ENCODE peak calls at places on chromosomes 4 and X, in nine cellular contexts. J, C, M, I, S, D, U, V and F are unnamed samples.

GRCh38 chr4:1014395-1015167 is 3.2 kb downstream of the FGFRL1 start:
- DNase-seq in J (no peak), D (no peak), C (no peak), S (no peak), U (no peak), V (no peak), M (no peak), I (no peak), F (no peak)

GRCh38 chr4:25128671-25129070 is 31.6 kb downstream of the SEPSECS start:
- DNase-seq in J (no peak), C (no peak), M (no peak), U (no peak), I (no peak), D (no peak), S (no peak), V (no peak), F (no peak)

GRCh38 chrX:105323951-105324350 is 103.5 kb upstream of the TEX13A start:
- DNase-seq in J (no peak), V (peak), M (no peak), S (no peak), C (no peak), D (peak), I (no peak), U (peak), F (peak)

GRCh38 chrX:57211906-57212305 is 74.6 kb upstream of the FAAH2 start:
- DNase-seq in V (no peak), S (no peak), I (no peak), J (no peak), M (no peak), C (no peak), U (no peak), D (no peak), F (no peak)

GRCh38 chr4:38088321-38088720 is 128.1 kb downstream of the PTTG2 start:
- DNase-seq in M (no peak), C (no peak), I (no peak), V (no peak), D (no peak), U (no peak), S (no peak), J (no peak), F (no peak)

GRCh38 chr4:112847781-112848180 is 201.7 kb upstream of the ANK2 start:
- DNase-seq in I (no peak), U (no peak), M (no peak), D (no peak), C (no peak), S (no peak), V (no peak), J (no peak), F (no peak)

GRCh38 chr4:47462799-47463234 is 685 bp downstream of the COMMD8 start:
- DNase-seq in M (peak), J (no peak), S (no peak), D (peak), C (no peak), V (no peak), I (no peak), U (peak), F (peak)

GRCh38 chrX:103565752-103566151 is 19.6 kb upstream of the TCEAL4 start:
- DNase-seq in I (no peak), J (no peak), V (peak), S (peak), D (peak), M (no peak), C (no peak), U (peak), F (peak)

GRCh38 chr4:4995103-4995761 is 24.0 kb downstream of the CYTL1 start:
- DNase-seq in J (peak), C (peak), I (no peak), M (peak), S (no peak), U (peak), D (peak), V (peak), F (peak)

GRCh38 chr4:91485415-91485814 is 818.4 kb upstream of the GRID2 start:
- DNase-seq in I (no peak), D (no peak), J (no peak), C (no peak), M (no peak), U (no peak), V (no peak), S (no peak), F (no peak)

GRCh38 chr4:121796283-121796682 is 4.8 kb upstream of the EXOSC9 start:
- DNase-seq in I (no peak), U (no peak), C (no peak), J (no peak), S (no peak), V (no peak), M (no peak), D (no peak), F (no peak)

GRCh38 chr4:63582997-63583396 is 826.3 kb downstream of the TECRL start:
- DNase-seq in M (no peak), D (no peak), U (no peak), C (no peak), J (no peak), V (no peak), I (no peak), S (no peak), F (no peak)

GRCh38 chr4:101831816-101832215 is 41.3 kb downstream of the BANK1 start:
- DNase-seq in S (no peak), M (no peak), V (no peak), I (no peak), C (no peak), D (no peak), U (no peak), J (no peak), F (no peak)

DNA sequence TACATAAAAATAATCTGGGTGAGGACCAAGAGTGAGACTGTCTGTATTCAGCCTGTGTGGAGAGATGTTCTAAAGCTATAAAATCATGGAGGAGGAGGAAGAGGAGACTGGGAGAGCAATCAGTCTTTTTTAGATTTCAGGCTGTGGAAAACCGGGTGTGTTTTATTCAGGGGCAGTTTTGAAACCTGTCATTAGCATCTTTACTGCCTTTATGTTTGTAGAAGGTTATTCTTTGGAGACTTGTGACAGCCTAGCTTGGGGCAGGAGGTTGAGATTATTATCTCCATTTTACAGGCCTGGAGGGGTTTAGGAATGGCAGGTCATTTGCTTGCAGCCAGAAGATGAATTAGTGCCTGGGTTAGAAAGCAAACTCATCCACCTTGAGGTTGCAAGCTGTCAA is 2.1 kb downstream of the TMEM164 start:
- DNase-seq in J (no peak), I (no peak), S (no peak), M (no peak), C (no peak), V (no peak), U (no peak), D (no peak), F (no peak)
- H3K4me3 ChIP-seq in J (no peak), I (no peak), S (no peak), M (peak), C (no peak), V (no peak), U (peak), D (no peak), F (no peak)

DNA sequence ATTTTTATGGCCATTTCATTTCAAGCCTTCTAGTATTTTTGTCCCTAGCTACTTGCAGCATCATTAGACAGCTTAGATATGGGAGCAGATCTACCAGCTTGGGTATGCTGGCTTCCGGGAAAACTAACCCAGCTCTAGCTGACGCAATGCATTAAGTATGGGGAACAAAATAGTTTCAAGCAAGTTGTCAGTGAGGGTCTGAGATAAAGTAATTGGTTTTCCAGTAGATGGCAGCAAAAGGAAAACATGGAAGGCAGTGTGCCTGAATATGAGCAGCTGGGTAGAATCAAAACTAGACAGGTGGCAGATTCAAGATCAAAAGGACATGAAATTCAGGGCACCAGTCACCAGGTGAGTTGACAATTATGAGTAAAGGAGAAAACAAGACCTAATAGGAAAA is 340.9 kb upstream of the CTSO start:
- DNase-seq in D (peak), J (no peak), C (no peak), S (peak), U (peak), I (no peak), V (peak), M (peak), F (peak)
- TF ChIP-seq CTCF in D (peak), J (no peak), C (no peak), S (peak), U (peak), I (no peak), V (peak), M (peak), F (peak)

GRCh38 chr4:30818541-30818940 is 98.4 kb downstream of the PCDH7 start:
- DNase-seq in I (no peak), U (no peak), D (no peak), S (no peak), J (no peak), V (no peak), M (no peak), C (no peak), F (no peak)
- H3K4me3 ChIP-seq in I (no peak), U (no peak), D (no peak), S (no peak), J (no peak), V (no peak), M (no peak), C (no peak), F (no peak)

GRCh38 chrX:50081282-50081955 is 119.4 kb downstream of the AKAP4 start:
- DNase-seq in S (no peak), D (peak), U (peak), M (peak), C (peak), J (no peak), I (no peak), V (peak), F (peak)
- TF ChIP-seq CTCF in S (peak), D (peak), U (peak), M (peak), C (peak), J (peak), I (no peak), V (peak), F (peak)

GRCh38 chr4:41510179-41510578 is 27.8 kb upstream of the LIMCH1 start:
- DNase-seq in D (no peak), J (no peak), M (no peak), I (no peak), V (no peak), U (no peak), S (no peak), C (no peak), F (no peak)

GRCh38 chr4:41506071-41506470 is 31.9 kb upstream of the LIMCH1 start:
- DNase-seq in V (no peak), C (no peak), M (no peak), S (peak), U (peak), I (no peak), J (no peak), D (peak), F (peak)

GRCh38 chr4:41505161-41505653 is 32.8 kb upstream of the LIMCH1 start:
- DNase-seq in V (no peak), J (no peak), U (peak), M (no peak), C (no peak), D (no peak), S (no peak), I (no peak), F (peak)

GRCh38 chr4:41509411-41510008 is 28.4 kb upstream of the LIMCH1 start:
- DNase-seq in I (no peak), V (no peak), C (no peak), M (no peak), D (no peak), J (no peak), S (no peak), U (no peak), F (no peak)

GRCh38 chr4:41507292-41507933 is 30.5 kb upstream of the LIMCH1 start:
- DNase-seq in D (no peak), U (peak), V (peak), J (no peak), C (no peak), M (no peak), I (no peak), S (peak), F (peak)
- H3K4me3 ChIP-seq in D (no peak), U (no peak), V (no peak), J (no peak), C (no peak), M (no peak), I (no peak), S (no peak), F (no peak)